ENCODE peak calls at places on chromosomes 16 and 17, in seven cellular contexts. G is AG04450, N is Calu3, D is mucosa of descending colon, Y is mesothelial cell of epicardium, O is neural crest cell, Z is heart right ventricle. F is an unnamed sample.

GRCh38 chr17:7864995-7865650 is 7.3 kb downstream of the CYB5D1 start:
- DNase-seq in G (no peak), N (no peak), D (no peak), Y (no peak), O (no peak), Z (no peak), F (no peak)

GRCh38 chr17:15393414-15393813 is 52.0 kb upstream of the TEKT3 start:
- DNase-seq in G (no peak), N (no peak), D (no peak), Y (no peak), O (no peak), Z (no peak), F (no peak)

GRCh38 chr16:10226672-10227306 is 44.6 kb upstream of the GRIN2A start:
- DNase-seq in G (no peak), N (no peak), D (no peak), Y (no peak), O (no peak), Z (no peak), F (no peak)

GRCh38 chr16:73390936-73391335 is 343.0 kb upstream of the ZFHX3 start:
- DNase-seq in G (no peak), N (no peak), D (no peak), Y (no peak), O (no peak), Z (no peak), F (no peak)

GRCh38 chr16:28280881-28281836 is 11.2 kb upstream of the SBK1 start:
- DNase-seq in G (no peak), N (no peak), D (no peak), Y (no peak), O (no peak), Z (no peak), F (peak; percentile 71)

GRCh38 chr17:77271421-77271820 is 130.7 kb downstream of the SEC14L1 start:
- DNase-seq in G (no peak), N (no peak), D (no peak), Y (no peak), O (no peak), Z (no peak), F (no peak)

GRCh38 chr16:8469102-8469778 is 121.1 kb downstream of the TMEM114 start:
- DNase-seq in G (no peak), N (no peak), D (no peak), Y (no peak), O (no peak), Z (no peak), F (no peak)

GRCh38 chr17:75069783-75070182 is 18.0 kb upstream of the SLC16A5 start:
- DNase-seq in G (no peak), N (peak; percentile 54), D (no peak), Y (no peak), O (no peak), Z (no peak), F (no peak)

GRCh38 chr17:38915639-38915995 is 9.8 kb upstream of the LASP1NB start:
- DNase-seq in G (no peak), N (no peak), D (no peak), Y (no peak), O (no peak), Z (no peak), F (no peak)

GRCh38 chr16:69187387-69187890 is 475 bp downstream of the SNTB2 start:
- DNase-seq in G (no peak), N (peak; percentile 60), D (peak; percentile 79), Y (peak; percentile 27), O (peak; percentile 38), Z (peak; percentile 32), F (no peak)

GRCh38 chr17:73757324-73757942 is 113.2 kb upstream of the SDK2 start:
- DNase-seq in G (no peak), N (no peak), D (no peak), Y (no peak), O (no peak), Z (no peak), F (peak; percentile 66)

GRCh38 chr16:80350066-80350465 is 190.7 kb upstream of the DYNLRB2 start:
- DNase-seq in G (no peak), N (no peak), D (no peak), Y (no peak), O (no peak), Z (no peak), F (no peak)

GRCh38 chr16:30518552-30518951 is 7.8 kb downstream of the ZNF768 start:
- DNase-seq in G (no peak), N (no peak), D (no peak), Y (no peak), O (no peak), Z (no peak), F (no peak)

GRCh38 chr16:75087040-75087979 is 29.3 kb downstream of the LDHD start:
- DNase-seq in G (peak; percentile 87), N (no peak), D (no peak), Y (no peak), O (no peak), Z (peak; percentile 69), F (no peak)

GRCh38 chr16:75266738-75267630 is 15.6 kb upstream of the BCAR1 start:
- DNase-seq in G (no peak), N (no peak), D (no peak), Y (no peak), O (no peak), Z (no peak), F (no peak)

GRCh38 chr16:57007530-57007929 is 18.2 kb downstream of the NLRC5 start:
- DNase-seq in G (no peak), N (no peak), D (no peak), Y (no peak), O (no peak), Z (no peak), F (no peak)

GRCh38 chr16:24348511-24349290 is 92.6 kb downstream of the CACNG3 start:
- DNase-seq in G (no peak), N (no peak), D (no peak), Y (no peak), O (no peak), Z (no peak), F (no peak)

DNA sequence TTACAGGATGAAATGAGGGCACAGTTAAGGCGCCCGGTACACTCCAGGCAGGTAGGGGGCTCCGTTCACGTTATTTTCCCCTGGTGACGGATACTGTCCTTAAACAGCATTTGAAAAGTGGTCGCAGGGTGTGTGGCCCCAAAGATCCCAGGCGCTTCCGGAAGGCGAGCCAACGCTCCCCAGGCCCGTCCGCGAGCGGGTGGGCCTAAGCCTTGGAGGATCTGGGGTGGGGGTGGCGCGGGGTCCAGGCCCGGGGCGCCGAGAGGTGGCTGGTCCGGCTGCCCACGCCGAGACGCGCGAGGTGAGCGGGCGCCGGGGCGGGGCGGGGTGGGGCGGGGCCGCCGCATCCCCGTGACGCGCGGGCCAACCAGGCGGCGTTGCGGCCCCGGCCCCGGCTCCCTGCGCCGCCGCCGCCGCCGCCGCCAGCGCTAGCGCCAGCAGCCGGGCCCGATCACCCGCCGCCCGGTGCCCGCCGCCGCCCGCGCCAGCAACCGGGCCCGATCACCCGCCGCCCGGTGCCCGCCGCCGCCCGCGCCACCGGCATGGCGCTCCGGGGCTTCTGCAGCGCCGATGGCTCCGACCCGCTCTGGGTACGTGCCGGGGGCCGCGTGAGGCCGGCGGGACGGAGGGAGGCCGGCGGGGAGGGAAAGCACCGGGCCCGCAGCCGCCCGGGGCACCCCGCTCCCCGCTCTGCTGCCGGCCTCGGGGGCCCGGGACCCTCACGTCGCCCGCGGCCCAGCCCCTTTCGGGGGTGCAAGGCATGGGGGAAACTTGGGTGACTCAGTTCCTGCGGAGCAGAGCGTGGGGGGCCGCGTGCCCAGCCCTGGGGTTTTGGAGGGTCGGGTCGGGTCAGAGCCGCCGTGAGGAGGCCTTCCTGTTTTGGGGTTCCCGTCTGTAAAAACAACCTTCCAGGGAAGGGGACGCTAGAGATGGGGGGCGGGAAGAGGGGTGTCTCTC is at the start of gene ABCC1:
- DNase-seq in G (no peak), N (peak; percentile 59), D (peak; percentile 70), Y (peak; percentile 29), O (peak; percentile 18), Z (peak; percentile 23), F (peak; percentile 69)
- TF ChIP-seq CTCF in G (no peak), N (no peak), D (no peak), Y (no peak), O (peak; percentile 22), Z (no peak), F (no peak)

DNA sequence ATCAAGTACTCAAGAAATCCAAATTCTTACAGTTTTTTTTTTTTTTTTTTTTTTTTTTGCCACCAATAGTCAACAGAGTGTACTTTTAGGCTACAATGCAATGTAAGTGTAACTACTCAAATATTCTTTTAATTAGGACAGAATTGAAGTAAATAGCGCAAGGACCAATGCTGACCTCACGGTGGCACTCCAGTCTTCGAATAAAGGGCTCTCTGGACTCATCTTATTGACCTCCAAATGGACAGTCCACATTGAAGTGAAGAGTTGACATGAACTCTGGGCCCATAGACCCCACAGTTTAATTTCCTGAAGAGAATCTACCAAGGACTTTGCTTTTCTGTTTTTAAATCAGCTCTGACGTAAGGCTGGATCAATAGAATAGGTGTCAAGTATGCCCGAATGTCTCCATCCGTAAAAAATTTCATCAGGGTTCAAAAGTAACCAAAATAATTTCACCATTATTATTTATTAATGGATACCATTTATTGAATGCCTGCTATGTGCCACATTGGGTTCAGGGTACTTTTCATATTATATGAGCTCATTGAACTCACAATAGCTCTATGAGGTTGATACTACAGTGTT is 7.3 kb upstream of the DDX52 start:
- DNase-seq in G (no peak), N (peak; percentile 80), D (no peak), Y (no peak), O (peak; percentile 27), Z (peak; percentile 6), F (no peak)
- TF ChIP-seq CTCF in G (peak; percentile 52), N (peak; percentile 85), D (peak; percentile 13), Y (no peak), O (peak; percentile 66), Z (peak; percentile 4), F (peak; percentile 56)

GRCh38 chr17:4501295-4501949 is 2.7 kb downstream of the SPNS2 start:
- DNase-seq in G (no peak), N (no peak), D (no peak), Y (no peak), O (no peak), Z (no peak), F (no peak)

GRCh38 chr17:4499431-4500187 is 928 bp downstream of the SPNS2 start:
- DNase-seq in G (no peak), N (no peak), D (no peak), Y (no peak), O (peak; percentile 19), Z (peak; percentile 42), F (peak; percentile 53)

GRCh38 chr17:4502466-4503154 is 3.9 kb downstream of the SPNS2 start:
- DNase-seq in G (no peak), N (no peak), D (no peak), Y (no peak), O (no peak), Z (no peak), F (no peak)

GRCh38 chr17:4498461-4499397 is at the start of gene SPNS2:
- DNase-seq in G (no peak), N (peak; percentile 79), D (peak; percentile 70), Y (peak; percentile 56), O (peak; percentile 44), Z (peak; percentile 62), F (peak; percentile 97)

GRCh38 chr17:4500188-4500565 is 1.5 kb downstream of the SPNS2 start:
- DNase-seq in G (no peak), N (no peak), D (no peak), Y (no peak), O (no peak), Z (no peak), F (no peak)
- TF ChIP-seq CTCF in G (no peak), N (no peak), D (no peak), Y (no peak), O (no peak), Z (no peak), F (no peak)

GRCh38 chr16:3017806-3018506 is at the start of gene CLDN6:
- DNase-seq in G (no peak), N (peak; percentile 63), D (no peak), Y (peak; percentile 88), O (peak; percentile 66), Z (no peak), F (no peak)
- TF ChIP-seq CTCF in G (peak; percentile 19), N (peak; percentile 45), D (no peak), Y (peak; percentile 72), O (peak; percentile 69), Z (no peak), F (peak; percentile 32)

GRCh38 chr16:23013484-23013883 is 135.8 kb downstream of the USP31 start:
- DNase-seq in G (no peak), N (peak; percentile 13), D (no peak), Y (no peak), O (no peak), Z (no peak), F (no peak)
- TF ChIP-seq CTCF in G (peak; percentile 8), N (no peak), D (no peak), Y (no peak), O (peak; percentile 32), Z (no peak), F (peak; percentile 25)